ENCODE peak calls at places on chromosomes 12 and 14, in ten cellular contexts. One of them, this sample, is unnamed.

GRCh38 chr12:93135286-93136239 is 206.5 kb upstream of the EEA1 start:
- DNase-seq in HTR-8/SVneo: no peak
- DNase-seq in astrocyte: no peak
- DNase-seq in NCI-H510A treated with DMSO at 0.1 percent for 48 hours: peak; percentile 96
- DNase-seq in AG08396: no peak
- DNase-seq in retina: no peak
- DNase-seq in ACHN: no peak
- DNase-seq in HT-29: peak; percentile 78
- DNase-seq in naive B cell: no peak
- DNase-seq in stimulated activated CD4-positive, alpha-beta T cell treated with anti-CD3 and anti-CD28 coated beads, Interleukin-1b, Interleukin-23, amount 100 ng/mL, for 24 hours: no peak
- DNase-seq in this sample: no peak

GRCh38 chr12:105803292-105803691 is 335.5 kb downstream of the NUAK1 start:
- DNase-seq in HTR-8/SVneo: no peak
- DNase-seq in astrocyte: peak; percentile 18
- DNase-seq in NCI-H510A treated with DMSO at 0.1 percent for 48 hours: no peak
- DNase-seq in AG08396: no peak
- DNase-seq in retina: no peak
- DNase-seq in ACHN: no peak
- DNase-seq in HT-29: no peak
- DNase-seq in naive B cell: no peak
- DNase-seq in stimulated activated CD4-positive, alpha-beta T cell treated with anti-CD3 and anti-CD28 coated beads, Interleukin-1b, Interleukin-23, amount 100 ng/mL, for 24 hours: no peak
- DNase-seq in this sample: peak; percentile 17

GRCh38 chr12:3214508-3215365 is 137.6 kb downstream of the TSPAN9 start:
- DNase-seq in HTR-8/SVneo: no peak
- DNase-seq in astrocyte: no peak
- DNase-seq in NCI-H510A treated with DMSO at 0.1 percent for 48 hours: peak; percentile 81
- DNase-seq in AG08396: no peak
- DNase-seq in retina: no peak
- DNase-seq in ACHN: no peak
- DNase-seq in HT-29: peak; percentile 31
- DNase-seq in naive B cell: no peak
- DNase-seq in stimulated activated CD4-positive, alpha-beta T cell treated with anti-CD3 and anti-CD28 coated beads, Interleukin-1b, Interleukin-23, amount 100 ng/mL, for 24 hours: no peak
- DNase-seq in this sample: no peak

GRCh38 chr14:100350283-100350926 is 27.3 kb downstream of the SLC25A47 start:
- DNase-seq in HTR-8/SVneo: no peak
- DNase-seq in astrocyte: no peak
- DNase-seq in NCI-H510A treated with DMSO at 0.1 percent for 48 hours: no peak
- DNase-seq in AG08396: no peak
- DNase-seq in retina: no peak
- DNase-seq in ACHN: no peak
- DNase-seq in HT-29: no peak
- DNase-seq in naive B cell: no peak
- DNase-seq in stimulated activated CD4-positive, alpha-beta T cell treated with anti-CD3 and anti-CD28 coated beads, Interleukin-1b, Interleukin-23, amount 100 ng/mL, for 24 hours: no peak
- DNase-seq in this sample: no peak

GRCh38 chr12:53942467-53942997 is 3.9 kb downstream of the HOXC13 start:
- DNase-seq in HTR-8/SVneo: no peak
- DNase-seq in astrocyte: no peak
- DNase-seq in NCI-H510A treated with DMSO at 0.1 percent for 48 hours: no peak
- DNase-seq in AG08396: no peak
- DNase-seq in retina: no peak
- DNase-seq in ACHN: no peak
- DNase-seq in HT-29: no peak
- DNase-seq in naive B cell: no peak
- DNase-seq in stimulated activated CD4-positive, alpha-beta T cell treated with anti-CD3 and anti-CD28 coated beads, Interleukin-1b, Interleukin-23, amount 100 ng/mL, for 24 hours: no peak
- DNase-seq in this sample: no peak

GRCh38 chr14:24070285-24071143 is 848 bp upstream of the CPNE6 start:
- DNase-seq in HTR-8/SVneo: no peak
- DNase-seq in astrocyte: no peak
- DNase-seq in NCI-H510A treated with DMSO at 0.1 percent for 48 hours: peak; percentile 17
- DNase-seq in AG08396: no peak
- DNase-seq in retina: no peak
- DNase-seq in ACHN: no peak
- DNase-seq in HT-29: no peak
- DNase-seq in naive B cell: no peak
- DNase-seq in stimulated activated CD4-positive, alpha-beta T cell treated with anti-CD3 and anti-CD28 coated beads, Interleukin-1b, Interleukin-23, amount 100 ng/mL, for 24 hours: no peak
- DNase-seq in this sample: no peak

GRCh38 chr14:96086032-96086431 is 46.9 kb downstream of the C14orf132 start:
- DNase-seq in HTR-8/SVneo: peak; percentile 80
- DNase-seq in astrocyte: peak; percentile 87
- DNase-seq in NCI-H510A treated with DMSO at 0.1 percent for 48 hours: no peak
- DNase-seq in AG08396: peak; percentile 76
- DNase-seq in retina: no peak
- DNase-seq in ACHN: peak; percentile 26
- DNase-seq in HT-29: no peak
- DNase-seq in naive B cell: no peak
- DNase-seq in stimulated activated CD4-positive, alpha-beta T cell treated with anti-CD3 and anti-CD28 coated beads, Interleukin-1b, Interleukin-23, amount 100 ng/mL, for 24 hours: no peak
- DNase-seq in this sample: peak; percentile 62

GRCh38 chr12:19130224-19131019 is 889 bp downstream of the PLEKHA5 start:
- DNase-seq in HTR-8/SVneo: peak; percentile 25
- DNase-seq in astrocyte: peak; percentile 26
- DNase-seq in NCI-H510A treated with DMSO at 0.1 percent for 48 hours: peak; percentile 31
- DNase-seq in AG08396: peak; percentile 51
- DNase-seq in retina: peak; percentile 85
- DNase-seq in ACHN: peak; percentile 51
- DNase-seq in HT-29: peak; percentile 59
- DNase-seq in naive B cell: peak; percentile 7
- DNase-seq in stimulated activated CD4-positive, alpha-beta T cell treated with anti-CD3 and anti-CD28 coated beads, Interleukin-1b, Interleukin-23, amount 100 ng/mL, for 24 hours: no peak
- DNase-seq in this sample: peak; percentile 42

GRCh38 chr12:116674643-116675183 is 63.2 kb downstream of the SPRING1 start:
- DNase-seq in HTR-8/SVneo: no peak
- DNase-seq in astrocyte: no peak
- DNase-seq in NCI-H510A treated with DMSO at 0.1 percent for 48 hours: no peak
- DNase-seq in AG08396: peak; percentile 26
- DNase-seq in retina: no peak
- DNase-seq in ACHN: no peak
- DNase-seq in HT-29: no peak
- DNase-seq in naive B cell: no peak
- DNase-seq in stimulated activated CD4-positive, alpha-beta T cell treated with anti-CD3 and anti-CD28 coated beads, Interleukin-1b, Interleukin-23, amount 100 ng/mL, for 24 hours: no peak
- DNase-seq in this sample: no peak

GRCh38 chr12:15608406-15608805 is 180.8 kb downstream of the EPS8 start:
- DNase-seq in HTR-8/SVneo: no peak
- DNase-seq in astrocyte: no peak
- DNase-seq in NCI-H510A treated with DMSO at 0.1 percent for 48 hours: no peak
- DNase-seq in AG08396: no peak
- DNase-seq in retina: no peak
- DNase-seq in ACHN: no peak
- DNase-seq in HT-29: no peak
- DNase-seq in naive B cell: no peak
- DNase-seq in stimulated activated CD4-positive, alpha-beta T cell treated with anti-CD3 and anti-CD28 coated beads, Interleukin-1b, Interleukin-23, amount 100 ng/mL, for 24 hours: no peak
- DNase-seq in this sample: no peak

GRCh38 chr12:107492393-107493134 is 193.0 kb upstream of the PWP1 start:
- DNase-seq in HTR-8/SVneo: no peak
- DNase-seq in astrocyte: no peak
- DNase-seq in NCI-H510A treated with DMSO at 0.1 percent for 48 hours: peak; percentile 6
- DNase-seq in AG08396: no peak
- DNase-seq in retina: no peak
- DNase-seq in ACHN: no peak
- DNase-seq in HT-29: no peak
- DNase-seq in naive B cell: peak; percentile 35
- DNase-seq in stimulated activated CD4-positive, alpha-beta T cell treated with anti-CD3 and anti-CD28 coated beads, Interleukin-1b, Interleukin-23, amount 100 ng/mL, for 24 hours: no peak
- DNase-seq in this sample: no peak

GRCh38 chr12:53224268-53224896 is 7.6 kb downstream of the RARG start:
- DNase-seq in HTR-8/SVneo: no peak
- DNase-seq in astrocyte: no peak
- DNase-seq in NCI-H510A treated with DMSO at 0.1 percent for 48 hours: peak; percentile 86
- DNase-seq in AG08396: no peak
- DNase-seq in retina: no peak
- DNase-seq in ACHN: peak; percentile 33
- DNase-seq in HT-29: peak; percentile 76
- DNase-seq in naive B cell: no peak
- DNase-seq in stimulated activated CD4-positive, alpha-beta T cell treated with anti-CD3 and anti-CD28 coated beads, Interleukin-1b, Interleukin-23, amount 100 ng/mL, for 24 hours: no peak
- DNase-seq in this sample: no peak

GRCh38 chr14:72476657-72477499 is 417.0 kb downstream of the DPF3 start:
- DNase-seq in HTR-8/SVneo: peak; percentile 82
- DNase-seq in astrocyte: peak; percentile 88
- DNase-seq in NCI-H510A treated with DMSO at 0.1 percent for 48 hours: no peak
- DNase-seq in AG08396: peak; percentile 30
- DNase-seq in retina: no peak
- DNase-seq in ACHN: peak; percentile 31
- DNase-seq in HT-29: no peak
- DNase-seq in naive B cell: no peak
- DNase-seq in stimulated activated CD4-positive, alpha-beta T cell treated with anti-CD3 and anti-CD28 coated beads, Interleukin-1b, Interleukin-23, amount 100 ng/mL, for 24 hours: peak; percentile 46
- DNase-seq in this sample: peak; percentile 31

GRCh38 chr12:123478762-123479161 is 20.8 kb downstream of the SNRNP35 start:
- DNase-seq in HTR-8/SVneo: no peak
- DNase-seq in astrocyte: peak; percentile 19
- DNase-seq in NCI-H510A treated with DMSO at 0.1 percent for 48 hours: no peak
- DNase-seq in AG08396: peak; percentile 50
- DNase-seq in retina: no peak
- DNase-seq in ACHN: no peak
- DNase-seq in HT-29: no peak
- DNase-seq in naive B cell: no peak
- DNase-seq in stimulated activated CD4-positive, alpha-beta T cell treated with anti-CD3 and anti-CD28 coated beads, Interleukin-1b, Interleukin-23, amount 100 ng/mL, for 24 hours: no peak
- DNase-seq in this sample: no peak

GRCh38 chr12:120999191-121000120 is 16.8 kb downstream of the C12orf43 start:
- DNase-seq in HTR-8/SVneo: no peak
- DNase-seq in astrocyte: peak; percentile 40
- DNase-seq in NCI-H510A treated with DMSO at 0.1 percent for 48 hours: no peak
- DNase-seq in AG08396: peak; percentile 55
- DNase-seq in retina: no peak
- DNase-seq in ACHN: no peak
- DNase-seq in HT-29: no peak
- DNase-seq in naive B cell: no peak
- DNase-seq in stimulated activated CD4-positive, alpha-beta T cell treated with anti-CD3 and anti-CD28 coated beads, Interleukin-1b, Interleukin-23, amount 100 ng/mL, for 24 hours: no peak
- DNase-seq in this sample: no peak

GRCh38 chr12:121404734-121405133 is 4.8 kb downstream of the RNF34 start:
- DNase-seq in HTR-8/SVneo: no peak
- DNase-seq in astrocyte: no peak
- DNase-seq in NCI-H510A treated with DMSO at 0.1 percent for 48 hours: peak; percentile 97
- DNase-seq in AG08396: no peak
- DNase-seq in retina: no peak
- DNase-seq in ACHN: no peak
- DNase-seq in HT-29: peak; percentile 36
- DNase-seq in naive B cell: no peak
- DNase-seq in stimulated activated CD4-positive, alpha-beta T cell treated with anti-CD3 and anti-CD28 coated beads, Interleukin-1b, Interleukin-23, amount 100 ng/mL, for 24 hours: no peak
- DNase-seq in this sample: no peak

GRCh38 chr12:31896514-31897039 is 62.6 kb upstream of the RESF1 start:
- DNase-seq in HTR-8/SVneo: no peak
- DNase-seq in astrocyte: peak; percentile 97
- DNase-seq in NCI-H510A treated with DMSO at 0.1 percent for 48 hours: no peak
- DNase-seq in AG08396: no peak
- DNase-seq in retina: no peak
- DNase-seq in ACHN: no peak
- DNase-seq in HT-29: peak; percentile 33
- DNase-seq in naive B cell: peak; percentile 94
- DNase-seq in stimulated activated CD4-positive, alpha-beta T cell treated with anti-CD3 and anti-CD28 coated beads, Interleukin-1b, Interleukin-23, amount 100 ng/mL, for 24 hours: peak; percentile 79
- DNase-seq in this sample: no peak

GRCh38 chr12:81644503-81644902 is 114.6 kb downstream of the PPFIA2 start:
- DNase-seq in HTR-8/SVneo: peak; percentile 14
- DNase-seq in astrocyte: peak; percentile 42
- DNase-seq in NCI-H510A treated with DMSO at 0.1 percent for 48 hours: peak; percentile 83
- DNase-seq in AG08396: peak; percentile 8
- DNase-seq in retina: no peak
- DNase-seq in ACHN: peak; percentile 68
- DNase-seq in HT-29: peak; percentile 47
- DNase-seq in naive B cell: no peak
- DNase-seq in stimulated activated CD4-positive, alpha-beta T cell treated with anti-CD3 and anti-CD28 coated beads, Interleukin-1b, Interleukin-23, amount 100 ng/mL, for 24 hours: no peak
- DNase-seq in this sample: no peak

This sample was measured in trophoblast cell.